ENCODE peak calls at places on chromosomes 3 and 15, in nine cellular contexts. U is gastrocnemius medialis, H is uterus, F is A549, M is Peyer's patch, Y is suprapubic skin, V is adrenal gland, T is endothelial cell of umbilical vein, E is HCT116. W is an unnamed sample.

GRCh38 chr3:94587291-94587690 is 524.4 kb downstream of the NSUN3 start:
- DNase-seq in U (no peak), H (no peak), F (no peak), M (no peak), Y (no peak), V (no peak), T (no peak), E (no peak), W (no peak)

GRCh38 chr3:65402597-65402996 is 636.1 kb downstream of the MAGI1 start:
- DNase-seq in U (peak; percentile 33), H (no peak), F (peak; percentile 36), M (no peak), Y (no peak), V (peak; percentile 70), T (no peak), E (no peak), W (no peak)

GRCh38 chr3:191363221-191363620 is 32.9 kb upstream of the UTS2B start:
- DNase-seq in U (no peak), H (no peak), F (no peak), M (no peak), Y (no peak), V (no peak), T (no peak), E (no peak), W (no peak)

GRCh38 chr3:56862352-56863062 is 60.8 kb upstream of the ARHGEF3 start:
- DNase-seq in U (no peak), H (no peak), F (no peak), M (no peak), Y (no peak), V (peak; percentile 35), T (peak; percentile 76), E (no peak), W (no peak)

GRCh38 chr3:34212671-34213070 is 414.2 kb downstream of the PDCD6IP start:
- DNase-seq in U (no peak), H (no peak), F (no peak), M (no peak), Y (no peak), V (no peak), T (peak; percentile 42), E (no peak), W (no peak)

GRCh38 chr3:88433572-88433971 is 283.8 kb downstream of the C3orf38 start:
- DNase-seq in U (no peak), H (no peak), F (no peak), M (no peak), Y (no peak), V (no peak), T (no peak), E (no peak), W (peak; percentile 44)

GRCh38 chr3:37384117-37384516 is 209.7 kb upstream of the LRRFIP2 start:
- DNase-seq in U (no peak), H (no peak), F (no peak), M (no peak), Y (no peak), V (no peak), T (no peak), E (no peak), W (no peak)

GRCh38 chr3:73073091-73073707 is 11.7 kb downstream of the EBLN2 start:
- DNase-seq in U (peak; percentile 30), H (no peak), F (no peak), M (no peak), Y (no peak), V (no peak), T (no peak), E (no peak), W (no peak)

GRCh38 chr3:65497846-65498245 is 540.9 kb downstream of the MAGI1 start:
- DNase-seq in U (no peak), H (no peak), F (no peak), M (no peak), Y (no peak), V (no peak), T (no peak), E (no peak), W (no peak)

GRCh38 chr3:152857082-152857481 is 22.2 kb downstream of the P2RY1 start:
- DNase-seq in U (no peak), H (no peak), F (peak; percentile 1), M (no peak), Y (no peak), V (no peak), T (no peak), E (no peak), W (no peak)

GRCh38 chr15:99925661-99926461 is 192.6 kb upstream of the LYSMD4 start:
- DNase-seq in U (peak; percentile 25), H (peak; percentile 66), F (peak; percentile 63), M (peak; percentile 56), Y (no peak), V (peak; percentile 57), T (peak; percentile 16), E (peak; percentile 35), W (peak; percentile 97)

GRCh38 chr3:134457331-134458125 is 28.3 kb downstream of the ANAPC13 start:
- DNase-seq in U (no peak), H (no peak), F (no peak), M (no peak), Y (no peak), V (no peak), T (no peak), E (no peak), W (no peak)

GRCh38 chr3:64687781-64688515 is at the start of gene ADAMTS9:
- DNase-seq in U (peak; percentile 37), H (peak; percentile 84), F (peak; percentile 35), M (no peak), Y (peak; percentile 82), V (peak; percentile 88), T (peak; percentile 87), E (no peak), W (peak; percentile 82)

GRCh38 chr3:195059006-195059350 is 212.0 kb downstream of the XXYLT1 start:
- DNase-seq in U (no peak), H (peak; percentile 51), F (no peak), M (no peak), Y (no peak), V (peak; percentile 35), T (peak; percentile 88), E (no peak), W (peak; percentile 86)

GRCh38 chr3:148957586-148957985 is 33.8 kb upstream of the GYG1 start:
- DNase-seq in U (no peak), H (no peak), F (peak; percentile 51), M (no peak), Y (no peak), V (no peak), T (no peak), E (peak; percentile 8), W (no peak)

GRCh38 chr15:78291052-78291451 is 8.4 kb downstream of the SKIC8 start:
- DNase-seq in U (no peak), H (no peak), F (no peak), M (no peak), Y (no peak), V (no peak), T (no peak), E (no peak), W (no peak)

GRCh38 chr15:78291698-78292097 is 7.7 kb downstream of the SKIC8 start:
- DNase-seq in U (no peak), H (no peak), F (no peak), M (no peak), Y (no peak), V (no peak), T (no peak), E (no peak), W (no peak)

GRCh38 chr15:78290222-78290621 is 9.2 kb downstream of the SKIC8 start:
- DNase-seq in U (no peak), H (no peak), F (no peak), M (no peak), Y (no peak), V (no peak), T (no peak), E (no peak), W (no peak)

GRCh38 chr15:78292219-78292618 is 7.2 kb downstream of the SKIC8 start:
- DNase-seq in U (no peak), H (no peak), F (no peak), M (no peak), Y (no peak), V (no peak), T (no peak), E (no peak), W (no peak)
- TF ChIP-seq CTCF in U (no peak), H (no peak), F (no peak), M (no peak), Y (no peak), V (no peak), T (no peak), E (no peak), W (no peak)

DNA sequence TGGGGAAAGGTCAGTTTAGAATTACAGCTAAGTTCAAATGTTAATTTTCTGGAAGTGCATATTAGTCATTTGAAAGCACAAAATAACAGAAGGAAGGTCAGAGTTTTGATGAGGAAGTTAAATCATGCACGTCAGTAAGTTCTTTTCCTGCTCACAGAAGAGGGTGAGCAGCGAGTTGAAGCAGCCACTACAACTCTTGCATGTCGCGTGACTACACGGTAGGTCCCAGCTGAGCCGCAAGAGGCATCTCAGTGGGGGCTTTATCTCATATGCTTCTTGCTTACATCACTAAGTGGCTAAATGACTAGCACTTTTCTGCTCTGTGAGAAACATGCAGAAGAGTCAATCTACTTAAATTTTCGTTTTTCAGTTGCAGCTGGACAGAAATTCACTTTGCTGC is 21.3 kb upstream of the SEC62 start:
- DNase-seq in U (no peak), H (no peak), F (no peak), M (peak; percentile 81), Y (no peak), V (peak; percentile 21), T (peak; percentile 61), E (no peak), W (peak; percentile 89)
- TF ChIP-seq POLR2A in U (no peak), H (no peak), F (no peak), M (no peak), Y (no peak), V (no peak), T (no peak), E (no peak), W (no peak)

DNA sequence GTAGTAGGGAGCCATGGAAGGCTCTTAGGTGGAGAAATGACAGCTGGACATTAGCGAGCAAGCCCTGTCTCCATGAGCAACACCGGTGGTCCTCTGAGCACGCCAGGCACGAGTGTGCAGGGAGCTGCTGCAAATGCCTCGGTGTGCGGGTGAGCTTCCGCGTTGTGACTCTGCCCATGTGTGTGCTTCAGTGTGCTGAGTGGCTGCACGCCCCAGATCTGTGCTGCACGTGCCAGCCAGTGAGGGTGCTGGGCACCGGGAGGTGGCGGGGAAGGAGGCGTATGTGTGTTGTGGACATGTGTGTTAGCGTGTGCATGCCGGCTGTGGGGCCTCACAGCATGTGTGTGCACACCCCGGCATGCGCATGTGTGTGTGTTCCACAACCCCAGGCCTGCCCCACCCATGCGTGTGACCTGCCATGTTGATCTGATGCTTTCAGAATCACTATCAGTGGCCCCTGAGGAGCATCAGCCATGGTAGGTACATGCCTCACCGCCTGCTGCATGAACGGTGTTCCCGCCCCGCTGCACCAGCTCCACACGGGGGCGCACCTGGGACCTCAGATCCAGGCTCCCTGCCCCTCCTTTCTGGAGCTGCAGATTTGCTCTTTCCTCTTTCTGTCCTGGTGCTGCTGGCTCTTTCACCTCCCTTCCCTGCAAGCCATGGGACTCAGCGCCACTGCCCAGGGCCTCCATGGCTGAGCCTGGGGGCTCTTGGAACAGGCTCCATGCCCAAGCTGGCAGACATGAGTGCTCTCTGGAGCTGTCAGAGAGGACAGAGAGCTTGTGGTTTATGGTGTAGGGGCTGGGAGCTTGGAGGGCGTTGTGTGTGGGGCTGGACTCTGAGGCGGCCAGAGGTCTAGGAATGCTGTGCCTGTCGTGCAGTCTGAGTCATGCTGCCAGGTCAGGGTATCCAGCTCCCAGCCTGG is 169.4 kb downstream of the TBC1D2B start:
- DNase-seq in U (no peak), H (no peak), F (no peak), M (peak; percentile 52), Y (peak; percentile 72), V (peak; percentile 43), T (no peak), E (peak; percentile 36), W (peak; percentile 79)
- TF ChIP-seq CTCF in U (no peak), H (no peak), F (no peak), M (peak; percentile 26), Y (peak; percentile 63), V (peak; percentile 18), T (peak; percentile 61), E (peak; percentile 31), W (peak; percentile 47)

GRCh38 chr15:43776718-43777292 is at the start of gene ELL3:
- DNase-seq in U (peak; percentile 60), H (peak; percentile 66), F (peak; percentile 69), M (peak; percentile 87), Y (peak; percentile 88), V (peak; percentile 85), T (no peak), E (peak; percentile 69), W (peak; percentile 95)
- TF ChIP-seq POLR2A in U (peak; percentile 25), H (no peak), F (no peak), M (peak; percentile 93), Y (no peak), V (no peak), T (peak; percentile 52), E (peak; percentile 16), W (no peak)